ENCODE peak calls at places on chromosomes 12 and 14, in four cellular contexts. B is A673, J is pancreas, M is astrocyte. S is an unnamed sample. For H3K36me3, the result is how much of the 10 kb centered on the place peaks cover.

GRCh38 chr14:31449971-31450610 is 7.2 kb downstream of the DTD2 start:
- DNase-seq in B (peak), J (no peak), M (peak), S (no peak)

GRCh38 chr14:65723348-65723747 is 310.8 kb downstream of the FUT8 start:
- DNase-seq in B (no peak), M (no peak), J (no peak), S (no peak)

GRCh38 chr12:51070004-51070403 is 13.4 kb downstream of the CSRNP2 start:
- DNase-seq in M (no peak), J (no peak), B (peak), S (peak)

GRCh38 chr12:80183939-80184338 is 84.6 kb downstream of the OTOGL start:
- DNase-seq in J (no peak), M (no peak), B (no peak), S (no peak)

GRCh38 chr12:53749986-53750811 is 1.6 kb downstream of the CISTR start:
- DNase-seq in J (no peak), M (no peak), B (no peak), S (no peak)

GRCh38 chr12:106245767-106246166 is 2.1 kb downstream of the CKAP4 start:
- DNase-seq in M (peak), B (peak), J (peak), S (no peak)

GRCh38 chr12:109461049-109461845 is 15.9 kb downstream of the KCTD10 start:
- DNase-seq in B (no peak), M (peak), J (peak), S (no peak)

GRCh38 chr12:9751204-9752144 is 9.2 kb downstream of the CD69 start:
- DNase-seq in M (no peak), J (no peak), B (peak), S (no peak)

GRCh38 chr12:94110258-94110657 is 38.1 kb upstream of the PLXNC1 start:
- DNase-seq in M (no peak), J (no peak), B (no peak), S (no peak)

GRCh38 chr12:55499810-55500252 is 7.7 kb downstream of the OR6C68 start:
- DNase-seq in B (no peak), J (peak), M (no peak), S (no peak)

GRCh38 chr14:41629876-41630275 is 23.2 kb downstream of the LRFN5 start:
- DNase-seq in J (no peak), M (no peak), B (no peak), S (no peak)

GRCh38 chr14:69355155-69355954 is 42.7 kb downstream of the ERH start:
- DNase-seq in B (no peak), J (no peak), M (no peak), S (no peak)

GRCh38 chr12:96050139-96050538 is 14.8 kb upstream of the LTA4H start:
- DNase-seq in B (no peak), M (no peak), J (no peak), S (no peak)

GRCh38 chr14:91317381-91318313 is 73.1 kb upstream of the GPR68 start:
- DNase-seq in J (peak), B (peak), M (no peak), S (no peak)

GRCh38 chr14:95895720-95896119 is 19.1 kb downstream of the TUNAR start:
- DNase-seq in B (peak), J (no peak), M (no peak), S (peak)

GRCh38 chr14:54564799-54565235 is 2.1 kb upstream of the SAMD4A start:
- DNase-seq in B (peak), J (no peak), M (peak), S (peak)

GRCh38 chr12:119869720-119870119 is 7.4 kb downstream of the CIT start:
- DNase-seq in B (no peak), M (peak), J (no peak), S (no peak)

GRCh38 chr12:118190266-118190665 is 54.3 kb downstream of the PEBP1 start:
- DNase-seq in B (no peak), J (peak), M (peak), S (no peak)

GRCh38 chr12:58645946-58646345 is 274.4 kb downstream of the LRIG3 start:
- DNase-seq in M (no peak), J (no peak), B (no peak), S (no peak)

GRCh38 chr14:102805454-102805891 is 28.2 kb downstream of the TRAF3 start:
- DNase-seq in M (peak), J (no peak), B (no peak), S (no peak)

GRCh38 chr12:77855548-77855947 is 24.9 kb downstream of the NAV3 start:
- DNase-seq in M (peak), J (no peak), B (no peak), S (no peak)

GRCh38 chr14:95156153-95156764 is 1.1 kb downstream of the DICER1 start:
- DNase-seq in J (no peak), B (no peak), M (peak), S (no peak)

GRCh38 chr12:57215065-57215464 is 1.5 kb upstream of the NXPH4 start:
- DNase-seq in J (no peak), M (no peak), B (no peak), S (no peak)

GRCh38 chr14:74586681-74587362 is 25.2 kb downstream of the LTBP2 start:
- DNase-seq in B (no peak), J (no peak), M (no peak), S (peak)

GRCh38 chr14:77376380-77376770 is 519 bp downstream of the TMED8 start:
- DNase-seq in M (no peak), J (peak), B (peak), S (peak)

GRCh38 chr14:88983755-88984154 is 159.3 kb downstream of the TTC8 start:
- DNase-seq in J (no peak), M (peak), B (no peak), S (no peak)

GRCh38 chr14:29749327-29749726 is 178.3 kb downstream of the PRKD1 start:
- DNase-seq in B (peak), M (peak), J (no peak), S (no peak)

GRCh38 chr12:132562489-132563045 is 47.8 kb downstream of the LRCOL1 start:
- DNase-seq in M (no peak), J (no peak), B (no peak), S (no peak)

GRCh38 chr14:61564623-61565091 is 130.7 kb upstream of the HIF1A start:
- DNase-seq in M (peak), B (no peak), J (no peak), S (no peak)

GRCh38 chr12:87985069-87985675 is 44.0 kb downstream of the C12orf50 start:
- DNase-seq in J (no peak), M (no peak), B (no peak), S (no peak)

GRCh38 chr12:105954891-105955607 is 183.7 kb downstream of the NUAK1 start:
- DNase-seq in M (no peak), B (no peak), J (no peak), S (no peak)

GRCh38 chr12:3959799-3960560 is 86.8 kb upstream of the PARP11 start:
- DNase-seq in J (no peak), B (no peak), M (no peak), S (no peak)
- H3K36me3 ChIP-seq in J (under half), B (under half), M (under half), S (under half)

GRCh38 chr14:100359881-100360280 is 36.7 kb downstream of the SLC25A47 start:
- DNase-seq in B (no peak), M (no peak), J (no peak), S (no peak)
- H3K36me3 ChIP-seq in B (half or more), M (under half), J (under half), S (under half)

DNA sequence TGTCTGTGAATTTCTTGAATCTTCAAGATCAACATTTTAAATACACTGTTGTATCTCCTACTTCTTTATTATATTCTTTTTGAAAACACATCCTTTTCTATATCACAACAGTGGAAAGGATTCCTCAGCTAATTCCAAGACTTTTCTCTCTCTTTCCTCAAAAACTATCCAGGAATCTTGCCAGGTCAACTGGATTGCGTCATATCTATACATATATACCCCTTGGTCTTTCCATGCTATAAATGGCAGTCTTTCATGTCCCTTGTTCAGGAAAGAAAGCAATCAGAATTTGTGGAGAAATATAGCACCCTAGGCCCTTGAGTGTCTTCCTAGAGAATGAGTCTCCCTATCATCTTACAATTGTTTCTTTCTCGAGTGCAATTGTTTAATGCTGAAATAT is 149.0 kb downstream of the KCNA5 start:
- DNase-seq in J (no peak), B (no peak), M (no peak), S (no peak)
- H3K36me3 ChIP-seq in J (under half), B (under half), M (under half), S (under half)

GRCh38 chr14:22536853-22537338 is 52.1 kb downstream of the DAD1 start:
- DNase-seq in M (peak), J (peak), B (peak), S (no peak)
- H3K36me3 ChIP-seq in M (under half), J (under half), B (under half), S (under half)

GRCh38 chr12:65960820-65961691 is 136.8 kb downstream of the HMGA2 start:
- DNase-seq in M (peak), B (peak), J (no peak), S (no peak)

GRCh38 chr12:65956056-65956738 is 131.9 kb downstream of the HMGA2 start:
- DNase-seq in J (no peak), M (no peak), B (peak), S (no peak)

GRCh38 chr12:65959452-65959851 is 135.2 kb downstream of the HMGA2 start:
- DNase-seq in B (no peak), M (no peak), J (no peak), S (no peak)

GRCh38 chr12:65955418-65955817 is 131.1 kb downstream of the HMGA2 start:
- DNase-seq in B (no peak), M (no peak), J (no peak), S (no peak)

GRCh38 chr12:65958456-65958855 is 134.2 kb downstream of the HMGA2 start:
- DNase-seq in M (no peak), J (no peak), B (no peak), S (no peak)
- H3K36me3 ChIP-seq in M (under half), J (under half), B (under half), S (under half)